ENCODE peak calls at places on chromosomes 16 and 17, in five cellular contexts. K is ascending aorta, Y is foreskin fibroblast, D is nephron progenitor cell, L is H1. F is an unnamed sample.
A peak's percentile ranks its signal among the peaks of the same experiment; 100 is the strongest.

GRCh38 chr17:50393700-50394099 is 3.6 kb downstream of the LRRC59 start:
- DNase-seq in L (no peak), D (no peak), Y (no peak), K (no peak), F (no peak)

GRCh38 chr16:26464576-26465266 is 602.0 kb upstream of the C16orf82 start:
- DNase-seq in K (no peak), Y (no peak), D (no peak), L (no peak), F (no peak)

GRCh38 chr16:48444574-48444973 is 59.4 kb upstream of the SIAH1 start:
- DNase-seq in D (no peak), L (no peak), Y (peak; percentile 87), K (no peak), F (peak; percentile 63)

GRCh38 chr17:75412455-75413317 is 7.2 kb upstream of the GRB2 start:
- DNase-seq in L (peak; percentile 86), K (no peak), D (peak; percentile 72), Y (peak; percentile 76), F (no peak)

GRCh38 chr17:48791128-48792032 is 25.6 kb downstream of the TTLL6 start:
- DNase-seq in D (peak; percentile 80), L (peak; percentile 85), K (no peak), Y (peak; percentile 88), F (peak; percentile 66)

GRCh38 chr16:88651276-88651988 is 579 bp upstream of the CYBA start:
- DNase-seq in L (no peak), D (peak; percentile 75), K (peak; percentile 50), Y (peak; percentile 22), F (no peak)

GRCh38 chr16:87949071-87949744 is 2.0 kb upstream of the BANP start:
- DNase-seq in L (no peak), Y (no peak), D (no peak), K (no peak), F (no peak)

GRCh38 chr16:10876799-10877341 is at the start of gene CIITA:
- DNase-seq in Y (peak; percentile 98), K (peak; percentile 72), L (no peak), D (no peak), F (peak; percentile 55)

GRCh38 chr16:11225677-11226549 is 30.1 kb downstream of the SOCS1 start:
- DNase-seq in D (no peak), Y (no peak), K (no peak), L (no peak), F (no peak)

GRCh38 chr16:87829123-87829980 is 40.0 kb downstream of the SLC7A5 start:
- DNase-seq in D (no peak), L (no peak), Y (peak; percentile 25), K (no peak), F (no peak)

GRCh38 chr17:33002245-33002644 is 10.6 kb downstream of the SPACA3 start:
- DNase-seq in K (no peak), Y (no peak), L (no peak), D (no peak), F (no peak)

GRCh38 chr17:6361733-6362132 is 73.2 kb downstream of the AIPL1 start:
- DNase-seq in Y (peak; percentile 6), K (no peak), D (no peak), L (peak; percentile 46), F (no peak)

GRCh38 chr16:67967183-67967955 is 1.1 kb downstream of the SLC12A4 start:
- DNase-seq in Y (peak; percentile 48), D (no peak), L (no peak), K (no peak), F (no peak)

GRCh38 chr17:29214215-29215146 is 32.2 kb upstream of the CRYBA1 start:
- DNase-seq in L (no peak), Y (peak; percentile 43), D (no peak), K (no peak), F (no peak)

GRCh38 chr17:79977711-79978544 is 57.7 kb downstream of the TBC1D16 start:
- DNase-seq in K (no peak), Y (no peak), L (no peak), D (peak; percentile 59), F (no peak)

GRCh38 chr17:12789976-12790805 is 893 bp downstream of the ARHGAP44 start:
- DNase-seq in K (no peak), D (peak; percentile 48), L (peak; percentile 79), Y (peak; percentile 13), F (no peak)

GRCh38 chr16:85245307-85246172 is 133.3 kb upstream of the CIBAR2 start:
- DNase-seq in D (peak; percentile 74), Y (peak; percentile 87), K (no peak), L (peak; percentile 82), F (peak; percentile 52)

GRCh38 chr16:75938818-75939217 is 212.5 kb upstream of the CPHXL start:
- DNase-seq in K (no peak), D (no peak), L (no peak), Y (no peak), F (no peak)

GRCh38 chr16:22631264-22631663 is 120.6 kb downstream of the NPIPB5 start:
- DNase-seq in Y (no peak), D (no peak), L (peak; percentile 33), K (no peak), F (no peak)

GRCh38 chr17:50935201-50936124 is 69.3 kb upstream of the TOB1 start:
- DNase-seq in D (no peak), L (no peak), Y (no peak), K (peak; percentile 81), F (peak; percentile 73)

GRCh38 chr17:8053600-8053999 is 14.7 kb downstream of the ALOX15B start:
- DNase-seq in Y (no peak), L (no peak), K (no peak), D (no peak), F (no peak)

GRCh38 chr16:71364306-71364705 is 5.8 kb downstream of the CALB2 start:
- DNase-seq in D (no peak), L (no peak), K (no peak), Y (no peak), F (no peak)

GRCh38 chr17:57600092-57600491 is 145.0 kb downstream of the CCDC182 start:
- DNase-seq in L (no peak), Y (no peak), D (no peak), K (no peak), F (no peak)

GRCh38 chr16:72517154-72517553 is 345.2 kb upstream of the PMFBP1 start:
- DNase-seq in Y (no peak), L (no peak), K (no peak), D (no peak), F (no peak)

GRCh38 chr16:73154063-73154870 is 106.3 kb upstream of the ZFHX3 start:
- DNase-seq in D (no peak), Y (no peak), K (peak; percentile 42), L (no peak), F (no peak)

GRCh38 chr17:79593636-79594035 is 17.2 kb downstream of the RBFOX3 start:
- DNase-seq in D (no peak), L (no peak), K (no peak), Y (no peak), F (no peak)

GRCh38 chr16:12199524-12199923 is 223.0 kb downstream of the SNX29 start:
- DNase-seq in L (no peak), Y (no peak), D (no peak), K (no peak), F (no peak)

GRCh38 chr17:13594762-13595697 is 6.7 kb downstream of the HS3ST3A1 start:
- DNase-seq in K (no peak), D (peak; percentile 85), Y (peak; percentile 92), L (peak; percentile 80), F (no peak)

GRCh38 chr17:48491527-48492273 is 39.1 kb downstream of the HOXB1 start:
- DNase-seq in Y (no peak), D (no peak), K (no peak), L (no peak), F (no peak)

GRCh38 chr17:4744999-4745969 is 5.6 kb upstream of the CXCL16 start:
- DNase-seq in K (no peak), D (peak; percentile 63), Y (no peak), L (peak; percentile 82), F (no peak)
- TF ChIP-seq CTCF in K (no peak), D (no peak), Y (no peak), L (peak; percentile 35), F (no peak)

DNA sequence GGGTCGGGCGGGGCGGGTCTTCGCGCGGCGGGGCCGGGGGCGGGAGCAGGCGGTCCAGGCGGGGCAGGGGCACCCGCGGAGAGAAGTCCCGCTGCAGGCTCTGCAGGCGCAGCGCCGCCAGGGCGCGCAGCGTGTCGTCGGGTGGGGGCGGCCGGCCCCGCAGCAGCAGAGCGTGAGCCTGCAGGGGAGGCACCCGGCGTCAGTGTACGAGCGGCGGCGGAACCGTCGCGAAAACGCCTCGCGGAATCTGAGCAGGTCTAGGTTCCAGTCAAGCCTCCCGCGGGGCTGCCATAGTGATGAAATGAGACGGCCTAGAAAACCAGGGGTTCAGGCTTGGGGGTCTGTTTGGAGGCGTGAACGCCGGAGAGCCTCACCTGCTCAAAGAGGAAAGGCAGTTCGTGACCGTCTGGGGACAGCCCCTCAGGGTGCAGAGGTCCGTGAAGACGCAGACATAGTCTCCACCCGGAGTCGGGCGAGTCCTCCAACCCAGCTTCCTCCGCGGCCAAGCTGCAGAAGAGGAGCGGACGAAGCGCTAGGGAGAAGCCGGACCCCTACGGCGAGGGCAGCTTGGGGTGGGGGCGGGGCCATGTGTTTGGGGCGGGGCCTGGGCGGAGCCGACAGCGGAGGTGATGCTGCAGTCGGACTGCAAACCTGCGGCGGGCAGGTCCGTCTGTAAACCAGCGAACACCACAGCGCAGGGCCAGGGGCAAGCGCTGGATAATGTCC is 6.4 kb downstream of the PLEKHH3 start:
- DNase-seq in K (no peak), L (peak; percentile 82), Y (no peak), D (peak; percentile 74), F (no peak)
- TF ChIP-seq CTCF in K (no peak), L (no peak), Y (no peak), D (no peak), F (no peak)

DNA sequence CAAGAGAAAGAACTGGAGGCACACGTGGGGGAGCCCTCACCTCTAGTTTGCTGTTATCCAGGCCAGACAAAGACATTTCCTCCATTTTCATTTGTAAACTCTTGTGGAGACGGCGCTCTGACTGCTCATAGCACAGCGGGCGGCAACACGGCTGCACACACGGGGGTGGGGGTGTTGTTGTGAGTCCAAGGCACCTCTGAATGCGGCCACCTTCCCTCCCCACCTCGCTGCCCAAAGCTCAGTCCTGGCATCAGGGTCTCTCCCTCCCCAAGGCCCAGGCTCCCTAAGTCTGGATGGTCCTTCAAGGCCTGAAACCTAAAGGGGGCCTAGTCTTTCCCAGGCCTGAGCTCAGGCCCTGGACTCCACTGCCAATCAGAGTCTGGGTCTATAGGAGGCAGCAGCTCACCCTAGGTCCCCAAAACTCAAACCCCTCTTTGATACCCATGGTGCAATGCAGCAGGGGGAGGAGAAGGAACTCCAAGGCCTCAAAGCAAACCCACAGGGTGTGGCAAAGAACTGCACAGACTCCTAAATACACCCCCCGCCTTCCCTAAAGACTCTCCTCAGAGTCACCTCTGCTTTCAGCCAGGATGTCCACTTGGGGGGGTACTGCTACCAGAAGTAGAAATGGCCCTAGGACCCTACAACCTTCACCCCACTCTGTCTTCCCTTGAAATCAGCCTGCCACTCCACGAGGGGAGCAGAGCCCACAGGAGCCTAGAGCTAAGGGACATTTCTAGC is 1.5 kb downstream of the ATXN7L3 start:
- DNase-seq in L (no peak), D (no peak), K (no peak), Y (peak; percentile 87), F (no peak)
- TF ChIP-seq CTCF in L (peak; percentile 25), D (no peak), K (no peak), Y (peak; percentile 31), F (peak; percentile 36)

GRCh38 chr16:66741971-66742396 is 9.4 kb downstream of the DYNC1LI2 start:
- DNase-seq in K (no peak), L (no peak), Y (peak; percentile 11), D (no peak), F (no peak)

GRCh38 chr16:66742409-66742808 is 9.0 kb downstream of the DYNC1LI2 start:
- DNase-seq in Y (no peak), K (no peak), L (no peak), D (no peak), F (no peak)

GRCh38 chr16:66740533-66740932 is 10.9 kb downstream of the DYNC1LI2 start:
- DNase-seq in D (no peak), L (no peak), K (no peak), Y (peak; percentile 51), F (no peak)

GRCh38 chr16:66741131-66741900 is 10.1 kb downstream of the DYNC1LI2 start:
- DNase-seq in Y (peak; percentile 98), D (no peak), K (peak; percentile 75), L (no peak), F (peak; percentile 71)

GRCh38 chr16:66740010-66740409 is 11.4 kb downstream of the DYNC1LI2 start:
- DNase-seq in D (peak; percentile 34), K (no peak), L (no peak), Y (peak; percentile 70), F (no peak)
- TF ChIP-seq CTCF in D (peak; percentile 69), K (peak; percentile 45), L (peak; percentile 60), Y (peak; percentile 69), F (peak; percentile 67)